ENCODE peak calls at places on chromosomes 6 and 20, in six cellular contexts. G is uterus, K is endothelial cell of umbilical vein, P is transverse colon, Y is gastrocnemius medialis, V is spleen. H is an unnamed sample. For H3K4me1, the result is how much of the 10 kb centered on the place peaks cover.

GRCh38 chr6:11277275-11278206 is 45.1 kb upstream of the NEDD9 start:
- DNase-seq in G (no peak), K (peak), P (no peak), Y (no peak), V (no peak), H (no peak)

GRCh38 chr6:65299236-65299635 is 407.8 kb downstream of the EYS start:
- DNase-seq in G (no peak), K (peak), P (no peak), Y (no peak), V (no peak), H (no peak)

GRCh38 chr20:59933296-59933848 is at the start of gene SYCP2:
- DNase-seq in G (peak), K (no peak), P (peak), Y (peak), V (peak), H (peak)

GRCh38 chr20:17710379-17711305 is 10.9 kb downstream of the BANF2 start:
- DNase-seq in G (peak), K (no peak), P (peak), Y (no peak), V (no peak), H (no peak)

GRCh38 chr20:19935842-19936241 is 81.3 kb upstream of the NAA20 start:
- DNase-seq in G (no peak), K (no peak), P (peak), Y (no peak), V (no peak), H (peak)

GRCh38 chr6:80341330-80341729 is 234.9 kb downstream of the BCKDHB start:
- DNase-seq in G (no peak), K (no peak), P (no peak), Y (no peak), V (no peak), H (no peak)

GRCh38 chr6:155472886-155473285 is 17.2 kb upstream of the NOX3 start:
- DNase-seq in G (no peak), K (no peak), P (no peak), Y (no peak), V (no peak), H (no peak)

GRCh38 chr6:18155864-18156396 is 708 bp downstream of the KDM1B start:
- DNase-seq in G (peak), K (peak), P (peak), Y (peak), V (peak), H (peak)

GRCh38 chr6:72579865-72580264 is 42.0 kb upstream of the KCNQ5 start:
- DNase-seq in G (no peak), K (no peak), P (no peak), Y (no peak), V (no peak), H (no peak)

GRCh38 chr6:28277746-28278145 is 3.6 kb upstream of the PGBD1 start:
- DNase-seq in G (no peak), K (no peak), P (no peak), Y (no peak), V (no peak), H (no peak)

GRCh38 chr6:28282923-28283322 is 1.6 kb downstream of the PGBD1 start:
- DNase-seq in G (no peak), K (no peak), P (no peak), Y (no peak), V (no peak), H (no peak)

GRCh38 chr6:28280595-28281287 is 631 bp upstream of the PGBD1 start:
- DNase-seq in G (no peak), K (no peak), P (no peak), Y (no peak), V (no peak), H (no peak)

DNA sequence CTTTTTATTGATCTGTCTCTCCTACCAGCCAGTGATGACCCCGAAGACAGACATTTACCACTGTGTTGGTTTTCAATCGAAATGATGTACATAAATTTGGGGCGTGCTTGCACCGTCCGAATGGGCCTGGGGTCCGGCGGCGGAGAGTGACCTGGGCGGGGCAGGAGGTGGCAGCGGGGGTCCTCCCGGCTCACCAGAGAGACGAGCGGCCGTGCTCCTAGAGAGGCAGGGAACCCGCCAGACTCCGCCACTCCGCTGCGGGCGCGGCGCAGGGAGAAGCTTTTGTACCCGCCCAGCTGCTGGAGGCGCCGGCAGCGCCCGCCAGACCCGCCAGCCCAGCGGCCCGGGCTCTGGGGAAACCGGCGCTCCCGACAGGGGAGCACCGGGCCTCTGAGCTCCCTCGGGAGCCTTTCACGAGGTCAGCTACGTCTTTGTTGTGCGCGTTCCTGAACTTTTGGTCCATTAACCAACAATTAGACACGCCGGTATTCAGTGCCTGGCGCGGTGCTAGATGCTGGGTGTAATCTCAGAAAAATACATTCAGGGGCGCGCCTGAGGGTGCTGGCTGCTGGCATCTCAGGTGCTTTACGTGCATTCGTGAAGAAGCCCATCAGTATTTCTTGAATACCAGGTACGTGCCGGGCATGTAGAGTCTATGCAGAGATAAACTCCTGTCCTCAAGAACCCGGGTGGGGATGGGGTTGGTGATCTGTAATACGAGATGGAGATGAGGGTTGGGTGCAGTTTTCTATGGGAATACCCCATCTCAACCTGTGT is at the start of gene PGBD1:
- DNase-seq in G (peak), K (peak), P (peak), Y (peak), V (peak), H (peak)
- TF ChIP-seq POLR2A in G (no peak), K (peak), P (no peak), Y (no peak), V (no peak), H (no peak)

GRCh38 chr6:44606976-44607375 is 219.5 kb downstream of the CDC5L start:
- DNase-seq in G (no peak), K (no peak), P (no peak), Y (no peak), V (no peak), H (no peak)
- H3K4me1 ChIP-seq in G (under half), K (under half), P (under half), Y (under half), V (under half), H (under half)

GRCh38 chr6:133952815-133953633 is at the start of gene TBPL1:
- DNase-seq in G (peak), K (peak), P (peak), Y (peak), V (peak), H (peak)
- TF ChIP-seq POLR2A in G (no peak), K (peak), P (peak), Y (peak), V (no peak), H (no peak)

GRCh38 chr6:156846845-156847599 is 69.8 kb downstream of the ARID1B start:
- DNase-seq in G (no peak), K (no peak), P (no peak), Y (no peak), V (no peak), H (no peak)

GRCh38 chr6:156841508-156841907 is 64.3 kb downstream of the ARID1B start:
- DNase-seq in G (no peak), K (no peak), P (no peak), Y (no peak), V (no peak), H (no peak)

GRCh38 chr6:156845447-156845846 is 68.3 kb downstream of the ARID1B start:
- DNase-seq in G (no peak), K (no peak), P (no peak), Y (no peak), V (no peak), H (no peak)

GRCh38 chr6:156842598-156843250 is 65.5 kb downstream of the ARID1B start:
- DNase-seq in G (no peak), K (peak), P (no peak), Y (no peak), V (no peak), H (no peak)

GRCh38 chr6:156844089-156844488 is 66.9 kb downstream of the ARID1B start:
- DNase-seq in G (no peak), K (no peak), P (no peak), Y (no peak), V (no peak), H (no peak)
- H3K4me1 ChIP-seq in G (under half), K (under half), P (half or more), Y (half or more), V (half or more), H (under half)

GRCh38 chr6:3742426-3743344 is 8.8 kb downstream of the PXDC1 start:
- DNase-seq in G (peak), K (peak), P (peak), Y (peak), V (peak), H (peak)
- TF ChIP-seq POLR2A in G (no peak), K (no peak), P (no peak), Y (no peak), V (no peak), H (no peak)